ENCODE peak calls at places on chromosomes 11 and 22, in five cellular contexts. One of them, this sample, is unnamed.
A peak's percentile ranks its signal among the peaks of the same experiment; 100 is the strongest.

GRCh38 chr22:36445158-36445668 is 36.2 kb downstream of the TXN2 start:
- DNase-seq in stimulated activated CD4-positive, alpha-beta T cell treated with anti-CD3 and anti-CD28 coated beads, TNF-alpha, amount 100 ng/mL, for 48 hours: no peak
- DNase-seq in activated CD4-positive, alpha-beta T cell treated with anti-CD3 and anti-CD28 coated beads, Interleukin-2, amount 10 ng/mL, durations not matched to agents 7 days and 5 days: no peak
- DNase-seq in effector CD4-positive, alpha-beta T cell: no peak
- DNase-seq in anterior cingulate cortex: no peak
- DNase-seq in this sample: no peak

GRCh38 chr11:122733301-122733686 is 77.8 kb downstream of the UBASH3B start:
- DNase-seq in stimulated activated CD4-positive, alpha-beta T cell treated with anti-CD3 and anti-CD28 coated beads, TNF-alpha, amount 100 ng/mL, for 48 hours: no peak
- DNase-seq in activated CD4-positive, alpha-beta T cell treated with anti-CD3 and anti-CD28 coated beads, Interleukin-2, amount 10 ng/mL, durations not matched to agents 7 days and 5 days: no peak
- DNase-seq in effector CD4-positive, alpha-beta T cell: no peak
- DNase-seq in anterior cingulate cortex: no peak
- DNase-seq in this sample: no peak

GRCh38 chr11:131954146-131954545 is 583.7 kb downstream of the NTM start:
- DNase-seq in stimulated activated CD4-positive, alpha-beta T cell treated with anti-CD3 and anti-CD28 coated beads, TNF-alpha, amount 100 ng/mL, for 48 hours: no peak
- DNase-seq in activated CD4-positive, alpha-beta T cell treated with anti-CD3 and anti-CD28 coated beads, Interleukin-2, amount 10 ng/mL, durations not matched to agents 7 days and 5 days: no peak
- DNase-seq in effector CD4-positive, alpha-beta T cell: no peak
- DNase-seq in anterior cingulate cortex: no peak
- DNase-seq in this sample: no peak

GRCh38 chr22:48827228-48827810 is 1000.4 kb downstream of the BRD1 start:
- DNase-seq in stimulated activated CD4-positive, alpha-beta T cell treated with anti-CD3 and anti-CD28 coated beads, TNF-alpha, amount 100 ng/mL, for 48 hours: no peak
- DNase-seq in activated CD4-positive, alpha-beta T cell treated with anti-CD3 and anti-CD28 coated beads, Interleukin-2, amount 10 ng/mL, durations not matched to agents 7 days and 5 days: no peak
- DNase-seq in effector CD4-positive, alpha-beta T cell: no peak
- DNase-seq in anterior cingulate cortex: no peak
- DNase-seq in this sample: no peak

GRCh38 chr11:112106070-112106469 is 19.4 kb downstream of the SDHD start:
- DNase-seq in stimulated activated CD4-positive, alpha-beta T cell treated with anti-CD3 and anti-CD28 coated beads, TNF-alpha, amount 100 ng/mL, for 48 hours: no peak
- DNase-seq in activated CD4-positive, alpha-beta T cell treated with anti-CD3 and anti-CD28 coated beads, Interleukin-2, amount 10 ng/mL, durations not matched to agents 7 days and 5 days: no peak
- DNase-seq in effector CD4-positive, alpha-beta T cell: no peak
- DNase-seq in anterior cingulate cortex: no peak
- DNase-seq in this sample: no peak

GRCh38 chr11:93906486-93906885 is 56.1 kb upstream of the VSTM5 start:
- DNase-seq in stimulated activated CD4-positive, alpha-beta T cell treated with anti-CD3 and anti-CD28 coated beads, TNF-alpha, amount 100 ng/mL, for 48 hours: no peak
- DNase-seq in activated CD4-positive, alpha-beta T cell treated with anti-CD3 and anti-CD28 coated beads, Interleukin-2, amount 10 ng/mL, durations not matched to agents 7 days and 5 days: no peak
- DNase-seq in effector CD4-positive, alpha-beta T cell: no peak
- DNase-seq in anterior cingulate cortex: no peak
- DNase-seq in this sample: no peak

GRCh38 chr11:2690596-2691354 is 9.0 kb downstream of the KCNQ1OT1 start:
- DNase-seq in stimulated activated CD4-positive, alpha-beta T cell treated with anti-CD3 and anti-CD28 coated beads, TNF-alpha, amount 100 ng/mL, for 48 hours: no peak
- DNase-seq in activated CD4-positive, alpha-beta T cell treated with anti-CD3 and anti-CD28 coated beads, Interleukin-2, amount 10 ng/mL, durations not matched to agents 7 days and 5 days: no peak
- DNase-seq in effector CD4-positive, alpha-beta T cell: no peak
- DNase-seq in anterior cingulate cortex: no peak
- DNase-seq in this sample: no peak

GRCh38 chr11:61037694-61038093 is 64.6 kb upstream of the CD5 start:
- DNase-seq in stimulated activated CD4-positive, alpha-beta T cell treated with anti-CD3 and anti-CD28 coated beads, TNF-alpha, amount 100 ng/mL, for 48 hours: no peak
- DNase-seq in activated CD4-positive, alpha-beta T cell treated with anti-CD3 and anti-CD28 coated beads, Interleukin-2, amount 10 ng/mL, durations not matched to agents 7 days and 5 days: no peak
- DNase-seq in effector CD4-positive, alpha-beta T cell: no peak
- DNase-seq in anterior cingulate cortex: peak; percentile 64
- DNase-seq in this sample: no peak

GRCh38 chr22:50015451-50016307 is 3.1 kb upstream of the IL17REL start:
- DNase-seq in stimulated activated CD4-positive, alpha-beta T cell treated with anti-CD3 and anti-CD28 coated beads, TNF-alpha, amount 100 ng/mL, for 48 hours: no peak
- DNase-seq in activated CD4-positive, alpha-beta T cell treated with anti-CD3 and anti-CD28 coated beads, Interleukin-2, amount 10 ng/mL, durations not matched to agents 7 days and 5 days: no peak
- DNase-seq in effector CD4-positive, alpha-beta T cell: no peak
- DNase-seq in anterior cingulate cortex: no peak
- DNase-seq in this sample: no peak

GRCh38 chr22:21736084-21736642 is 569 bp upstream of the YPEL1 start:
- DNase-seq in stimulated activated CD4-positive, alpha-beta T cell treated with anti-CD3 and anti-CD28 coated beads, TNF-alpha, amount 100 ng/mL, for 48 hours: no peak
- DNase-seq in activated CD4-positive, alpha-beta T cell treated with anti-CD3 and anti-CD28 coated beads, Interleukin-2, amount 10 ng/mL, durations not matched to agents 7 days and 5 days: no peak
- DNase-seq in effector CD4-positive, alpha-beta T cell: no peak
- DNase-seq in anterior cingulate cortex: no peak
- DNase-seq in this sample: peak; percentile 80

GRCh38 chr22:42202048-42202447 is 68.4 kb downstream of the TCF20 start:
- DNase-seq in stimulated activated CD4-positive, alpha-beta T cell treated with anti-CD3 and anti-CD28 coated beads, TNF-alpha, amount 100 ng/mL, for 48 hours: no peak
- DNase-seq in activated CD4-positive, alpha-beta T cell treated with anti-CD3 and anti-CD28 coated beads, Interleukin-2, amount 10 ng/mL, durations not matched to agents 7 days and 5 days: peak; percentile 43
- DNase-seq in effector CD4-positive, alpha-beta T cell: no peak
- DNase-seq in anterior cingulate cortex: no peak
- DNase-seq in this sample: no peak

GRCh38 chr11:115930276-115930675 is 426.1 kb upstream of the CADM1 start:
- DNase-seq in stimulated activated CD4-positive, alpha-beta T cell treated with anti-CD3 and anti-CD28 coated beads, TNF-alpha, amount 100 ng/mL, for 48 hours: no peak
- DNase-seq in activated CD4-positive, alpha-beta T cell treated with anti-CD3 and anti-CD28 coated beads, Interleukin-2, amount 10 ng/mL, durations not matched to agents 7 days and 5 days: no peak
- DNase-seq in effector CD4-positive, alpha-beta T cell: no peak
- DNase-seq in anterior cingulate cortex: no peak
- DNase-seq in this sample: peak; percentile 69

GRCh38 chr11:113549611-113550061 is 74.4 kb upstream of the DRD2 start:
- DNase-seq in stimulated activated CD4-positive, alpha-beta T cell treated with anti-CD3 and anti-CD28 coated beads, TNF-alpha, amount 100 ng/mL, for 48 hours: no peak
- DNase-seq in activated CD4-positive, alpha-beta T cell treated with anti-CD3 and anti-CD28 coated beads, Interleukin-2, amount 10 ng/mL, durations not matched to agents 7 days and 5 days: no peak
- DNase-seq in effector CD4-positive, alpha-beta T cell: no peak
- DNase-seq in anterior cingulate cortex: no peak
- DNase-seq in this sample: no peak

GRCh38 chr11:59425131-59425530 is 1.1 kb downstream of the OR5A2 start:
- DNase-seq in stimulated activated CD4-positive, alpha-beta T cell treated with anti-CD3 and anti-CD28 coated beads, TNF-alpha, amount 100 ng/mL, for 48 hours: no peak
- DNase-seq in activated CD4-positive, alpha-beta T cell treated with anti-CD3 and anti-CD28 coated beads, Interleukin-2, amount 10 ng/mL, durations not matched to agents 7 days and 5 days: no peak
- DNase-seq in effector CD4-positive, alpha-beta T cell: no peak
- DNase-seq in anterior cingulate cortex: no peak
- DNase-seq in this sample: no peak

GRCh38 chr11:65314501-65315203 is at the start of gene CDC42EP2:
- DNase-seq in stimulated activated CD4-positive, alpha-beta T cell treated with anti-CD3 and anti-CD28 coated beads, TNF-alpha, amount 100 ng/mL, for 48 hours: peak; percentile 54
- DNase-seq in activated CD4-positive, alpha-beta T cell treated with anti-CD3 and anti-CD28 coated beads, Interleukin-2, amount 10 ng/mL, durations not matched to agents 7 days and 5 days: peak; percentile 73
- DNase-seq in effector CD4-positive, alpha-beta T cell: peak; percentile 64
- DNase-seq in anterior cingulate cortex: peak; percentile 84
- DNase-seq in this sample: peak; percentile 91

GRCh38 chr11:35580397-35580781 is 37.9 kb upstream of the FJX1 start:
- DNase-seq in stimulated activated CD4-positive, alpha-beta T cell treated with anti-CD3 and anti-CD28 coated beads, TNF-alpha, amount 100 ng/mL, for 48 hours: no peak
- DNase-seq in activated CD4-positive, alpha-beta T cell treated with anti-CD3 and anti-CD28 coated beads, Interleukin-2, amount 10 ng/mL, durations not matched to agents 7 days and 5 days: no peak
- DNase-seq in effector CD4-positive, alpha-beta T cell: no peak
- DNase-seq in anterior cingulate cortex: no peak
- DNase-seq in this sample: no peak